ENCODE peak calls at places on chromosomes 11 and 22, in seven cellular contexts. Y is gastrocnemius medialis, H is fibroblast of pulmonary artery, M is upper lobe of right lung, T is GM12865, S is fibroblast of lung, J is astrocyte. R is an unnamed sample.

GRCh38 chr11:36451045-36451444 is 59.0 kb downstream of the TRAF6 start:
- DNase-seq in Y (no peak), H (no peak), M (no peak), T (no peak), S (no peak), J (no peak), R (no peak)

GRCh38 chr11:81989093-81989492 is 744.6 kb downstream of the FAM181B start:
- DNase-seq in Y (no peak), H (no peak), M (no peak), T (no peak), S (peak; percentile 20), J (peak; percentile 3), R (peak; percentile 4)

GRCh38 chr11:129410561-129410960 is 34.9 kb downstream of the BARX2 start:
- DNase-seq in Y (no peak), H (no peak), M (no peak), T (no peak), S (no peak), J (no peak), R (no peak)

GRCh38 chr11:126925321-126926093 is 75.1 kb downstream of the KIRREL3 start:
- DNase-seq in Y (no peak), H (no peak), M (no peak), T (no peak), S (peak; percentile 65), J (peak; percentile 55), R (peak; percentile 38)

GRCh38 chr11:103773059-103773458 is 263.4 kb upstream of the DDI1 start:
- DNase-seq in Y (no peak), H (peak; percentile 96), M (no peak), T (no peak), S (peak; percentile 92), J (peak; percentile 93), R (peak; percentile 56)

GRCh38 chr11:108593910-108594434 is 404 bp upstream of the EXPH5 start:
- DNase-seq in Y (no peak), H (no peak), M (no peak), T (no peak), S (no peak), J (no peak), R (no peak)

GRCh38 chr22:23744485-23744884 is 6.4 kb downstream of the ZNF70 start:
- DNase-seq in Y (no peak), H (no peak), M (no peak), T (no peak), S (no peak), J (no peak), R (no peak)

GRCh38 chr11:68575025-68575665 is 109.2 kb upstream of the GAL start:
- DNase-seq in Y (no peak), H (no peak), M (no peak), T (no peak), S (no peak), J (no peak), R (no peak)

GRCh38 chr22:36549033-36549432 is 20.1 kb upstream of the EIF3D start:
- DNase-seq in Y (no peak), H (no peak), M (no peak), T (no peak), S (no peak), J (no peak), R (no peak)

GRCh38 chr11:71372693-71373657 is 75.2 kb downstream of the DHCR7 start:
- DNase-seq in Y (no peak), H (peak; percentile 29), M (no peak), T (peak; percentile 60), S (peak; percentile 19), J (no peak), R (peak; percentile 58)

GRCh38 chr11:126790550-126790981 is 210.0 kb downstream of the KIRREL3 start:
- DNase-seq in Y (no peak), H (peak; percentile 87), M (no peak), T (no peak), S (peak; percentile 98), J (peak; percentile 98), R (peak; percentile 85)

GRCh38 chr11:119120639-119121007 is 757 bp upstream of the HINFP start:
- DNase-seq in Y (no peak), H (peak; percentile 28), M (no peak), T (no peak), S (peak; percentile 78), J (peak; percentile 75), R (peak; percentile 78)

GRCh38 chr11:46489668-46490560 is 98.3 kb upstream of the CHRM4 start:
- DNase-seq in Y (no peak), H (peak; percentile 70), M (no peak), T (peak; percentile 74), S (peak; percentile 48), J (peak; percentile 39), R (peak; percentile 65)

GRCh38 chr11:114736806-114737205 is 58.5 kb downstream of the NXPE2 start:
- DNase-seq in Y (no peak), H (no peak), M (no peak), T (no peak), S (no peak), J (no peak), R (no peak)

GRCh38 chr11:129374993-129375721 is 491 bp upstream of the BARX2 start:
- DNase-seq in Y (no peak), H (no peak), M (peak; percentile 68), T (no peak), S (peak; percentile 16), J (no peak), R (no peak)

GRCh38 chr11:74418509-74418895 is 20.3 kb upstream of the PGM2L1 start:
- DNase-seq in Y (no peak), H (peak; percentile 81), M (no peak), T (no peak), S (peak; percentile 92), J (peak; percentile 90), R (peak; percentile 76)

GRCh38 chr11:36130401-36130800 is 158.8 kb downstream of the COMMD9 start:
- DNase-seq in Y (no peak), H (no peak), M (no peak), T (no peak), S (peak; percentile 39), J (no peak), R (peak; percentile 37)

GRCh38 chr22:18029686-18030267 is 5.4 kb upstream of the MICAL3 start:
- DNase-seq in Y (no peak), H (no peak), M (no peak), T (no peak), S (no peak), J (no peak), R (no peak)

GRCh38 chr11:28481673-28482480 is 373.7 kb downstream of the METTL15 start:
- DNase-seq in Y (no peak), H (no peak), M (no peak), T (no peak), S (no peak), J (no peak), R (no peak)

GRCh38 chr11:8283510-8284272 is 20.0 kb upstream of the LMO1 start:
- DNase-seq in Y (no peak), H (no peak), M (no peak), T (no peak), S (peak; percentile 21), J (no peak), R (peak; percentile 20)
- H3K4me3 ChIP-seq in Y (no peak overlapping the region), H (no peak overlapping the region), M (peak overlapping the region; percentile 37), T (no peak overlapping the region), S (no peak overlapping the region), J (no peak overlapping the region), R (no peak overlapping the region)

GRCh38 chr11:9120659-9121350 is 29.4 kb upstream of the SCUBE2 start:
- DNase-seq in Y (no peak), H (no peak), M (no peak), T (peak; percentile 15), S (no peak), J (no peak), R (no peak)
- TF ChIP-seq CTCF in Y (no peak), H (peak; percentile 23), M (no peak), T (peak; percentile 36), S (peak; percentile 26), J (no peak), R (peak; percentile 10)

GRCh38 chr11:84212467-84213390 is 926.6 kb upstream of the CCDC90B start:
- DNase-seq in Y (no peak), H (no peak), M (no peak), T (no peak), S (peak; percentile 2), J (no peak), R (no peak)
- H3K4me3 ChIP-seq in Y (no peak overlapping the region), H (no peak overlapping the region), M (no peak overlapping the region), T (no peak overlapping the region), S (no peak overlapping the region), J (no peak overlapping the region), R (no peak overlapping the region)

GRCh38 chr11:6663794-6664478 is 8.3 kb upstream of the DCHS1 start:
- DNase-seq in Y (no peak), H (no peak), M (no peak), T (no peak), S (no peak), J (no peak), R (no peak)

GRCh38 chr11:6672006-6672405 is 11.1 kb downstream of the MRPL17 start:
- DNase-seq in Y (no peak), H (no peak), M (no peak), T (no peak), S (no peak), J (no peak), R (no peak)

GRCh38 chr11:6670202-6670830 is 12.8 kb downstream of the MRPL17 start:
- DNase-seq in Y (no peak), H (no peak), M (no peak), T (no peak), S (no peak), J (no peak), R (no peak)

GRCh38 chr11:6667733-6668374 is 12.2 kb upstream of the DCHS1 start:
- DNase-seq in Y (no peak), H (peak; percentile 58), M (no peak), T (peak; percentile 60), S (no peak), J (no peak), R (peak; percentile 52)

GRCh38 chr11:6666302-6667183 is 10.9 kb upstream of the DCHS1 start:
- DNase-seq in Y (no peak), H (no peak), M (no peak), T (no peak), S (no peak), J (no peak), R (no peak)
- TF ChIP-seq CTCF in Y (no peak), H (no peak), M (no peak), T (no peak), S (no peak), J (no peak), R (no peak)

DNA sequence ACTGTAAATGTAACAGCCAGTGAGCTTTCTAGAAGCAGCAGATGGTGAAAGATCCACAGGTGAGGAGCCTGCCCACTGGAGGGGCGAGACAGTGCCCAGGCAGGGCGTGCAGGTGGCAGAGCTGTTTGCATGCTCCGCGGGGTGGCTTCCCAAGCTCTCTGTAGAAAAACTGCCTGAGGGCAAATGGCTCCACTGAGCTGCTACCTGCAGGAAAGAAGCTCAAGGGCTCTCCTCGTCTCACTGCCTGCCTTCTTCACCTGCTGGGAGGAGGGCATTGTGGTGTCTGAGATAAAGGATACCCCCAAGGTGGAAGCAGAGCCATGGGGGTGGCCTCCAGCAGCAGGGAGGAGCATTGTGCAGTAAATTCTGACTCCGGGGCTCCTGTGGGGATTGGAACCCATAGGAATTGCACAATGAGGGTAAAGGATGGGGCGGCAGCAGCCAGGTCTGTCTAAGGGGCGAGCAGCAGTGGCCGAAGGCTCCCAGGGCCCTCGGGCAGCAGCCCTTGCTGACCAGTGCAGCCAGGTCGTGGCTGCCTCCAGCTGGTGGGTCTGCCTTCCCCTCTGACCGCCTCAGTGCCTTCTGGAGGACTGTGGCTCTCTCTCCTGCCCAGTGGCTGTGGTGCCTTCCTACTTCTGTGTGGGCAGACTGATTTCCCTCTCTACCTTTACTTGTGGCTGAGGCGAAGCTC is 28.0 kb upstream of the CABP7 start:
- DNase-seq in Y (no peak), H (no peak), M (no peak), T (no peak), S (no peak), J (no peak), R (no peak)
- H3K4me3 ChIP-seq in Y (no peak overlapping the region), H (no peak overlapping the region), M (no peak overlapping the region), T (no peak overlapping the region), S (no peak overlapping the region), J (no peak overlapping the region), R (no peak overlapping the region)

R was measured in foreskin fibroblast.